ENCODE peak calls at places on chromosomes 1 and 21, in five cellular contexts. I, W, Y, G and E are unnamed samples. For H3K4me1, the result is how much of the 10 kb centered on the place peaks cover.

GRCh38 chr1:14944471-14944981 is 209.0 kb upstream of the TMEM51 start:
- DNase-seq in W (no peak), G (no peak), Y (no peak), I (no peak), E (no peak)

GRCh38 chr1:212074313-212074712 is 38.8 kb downstream of the DTL start:
- DNase-seq in I (peak), Y (no peak), W (no peak), G (no peak), E (no peak)

GRCh38 chr1:7515896-7516295 is 255.2 kb upstream of the VAMP3 start:
- DNase-seq in G (no peak), W (no peak), I (no peak), Y (no peak), E (no peak)

GRCh38 chr1:204591473-204592090 is 75.4 kb downstream of the MDM4 start:
- DNase-seq in G (no peak), W (no peak), Y (no peak), I (no peak), E (no peak)

GRCh38 chr1:247228133-247228532 is 27.7 kb upstream of the VN1R5 start:
- DNase-seq in W (no peak), G (no peak), Y (no peak), I (no peak), E (no peak)

GRCh38 chr1:207868252-207868768 is 42.6 kb downstream of the CD34 start:
- DNase-seq in I (peak), G (peak), Y (no peak), W (peak), E (peak)

GRCh38 chr1:224922404-224923164 is 6.9 kb upstream of the DNAH14 start:
- DNase-seq in Y (peak), I (no peak), W (no peak), G (peak), E (peak)

GRCh38 chr1:155300553-155301329 is 497 bp downstream of the PKLR start:
- DNase-seq in Y (no peak), W (no peak), G (no peak), I (no peak), E (no peak)

GRCh38 chr1:21534674-21535378 is 25.6 kb downstream of the ALPL start:
- DNase-seq in I (peak), Y (peak), G (peak), W (no peak), E (peak)

GRCh38 chr1:32266926-32267645 is 16.0 kb downstream of the LCK start:
- DNase-seq in G (no peak), W (no peak), Y (no peak), I (no peak), E (no peak)

GRCh38 chr21:40186036-40186435 is 318.8 kb downstream of the PCP4 start:
- DNase-seq in I (no peak), G (no peak), Y (no peak), W (no peak), E (peak)

GRCh38 chr1:40153073-40153770 is 8.0 kb upstream of the RLF start:
- DNase-seq in G (peak), W (no peak), I (no peak), Y (no peak), E (peak)

GRCh38 chr1:54362881-54363340 is 43.3 kb downstream of the SSBP3 start:
- DNase-seq in Y (no peak), G (no peak), I (no peak), W (no peak), E (no peak)

GRCh38 chr1:54359393-54360162 is 46.6 kb downstream of the SSBP3 start:
- DNase-seq in W (no peak), Y (no peak), G (no peak), I (no peak), E (no peak)

GRCh38 chr1:54360165-54361005 is 45.8 kb downstream of the SSBP3 start:
- DNase-seq in Y (no peak), I (no peak), W (no peak), G (no peak), E (no peak)

GRCh38 chr1:54363925-54364324 is 42.3 kb downstream of the SSBP3 start:
- DNase-seq in G (no peak), I (no peak), Y (no peak), W (no peak), E (no peak)

DNA sequence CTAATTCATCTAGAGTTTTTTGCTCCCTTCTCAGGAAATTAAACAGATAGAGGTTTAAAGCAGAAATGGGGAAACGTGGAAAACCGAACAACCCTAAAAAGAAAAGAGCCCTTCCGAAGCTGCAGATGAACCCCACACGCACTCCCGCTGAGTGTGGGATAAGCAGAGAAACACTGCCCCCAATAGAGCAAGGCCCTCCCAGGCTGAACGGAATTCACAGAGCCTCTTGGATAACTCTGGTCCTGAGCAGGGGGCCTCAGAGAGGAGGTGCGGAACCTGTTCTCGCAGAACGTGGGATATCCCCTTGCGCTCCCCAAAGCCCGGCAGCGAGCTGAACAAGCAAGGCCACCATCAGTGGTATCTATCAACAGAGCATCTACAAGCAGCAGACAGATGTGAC is 44.9 kb downstream of the SSBP3 start:
- DNase-seq in W (no peak), G (no peak), I (no peak), Y (no peak), E (no peak)
- H3K4me1 ChIP-seq in W (under half), G (under half), I (under half), Y (under half), E (under half)

DNA sequence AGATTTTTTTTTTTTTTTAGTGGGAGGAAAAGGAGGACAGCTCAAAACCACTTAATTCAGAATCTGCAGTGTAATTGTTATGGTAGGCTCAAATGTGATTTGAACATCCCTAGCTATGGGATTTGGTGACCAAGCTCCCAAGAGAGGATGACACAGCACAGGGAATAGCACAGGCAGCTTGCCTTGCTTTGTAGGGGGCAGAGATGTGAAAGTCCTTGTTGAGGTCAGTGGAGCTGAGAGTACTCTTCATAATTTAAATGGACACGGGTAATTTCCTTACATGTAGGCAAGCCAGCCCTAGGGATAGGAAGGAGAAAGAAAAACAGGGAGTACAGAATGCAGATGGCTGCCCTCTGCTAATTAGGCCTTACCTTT is 3.2 kb upstream of the UCK2 start:
- DNase-seq in I (no peak), W (no peak), G (no peak), Y (no peak), E (no peak)
- TF ChIP-seq CTCF in I (no peak), W (no peak), G (no peak), Y (no peak), E (no peak)

GRCh38 chr1:27538793-27539192 is 48.8 kb upstream of the WASF2 start:
- DNase-seq in W (no peak), Y (no peak), I (no peak), G (no peak), E (no peak)
- H3K4me1 ChIP-seq in W (under half), Y (under half), I (half or more), G (under half), E (under half)

GRCh38 chr1:189708674-189709073 is 769.0 kb downstream of the BRINP3 start:
- DNase-seq in Y (peak), W (no peak), I (no peak), G (peak), E (no peak)
- TF ChIP-seq CTCF in Y (peak), W (no peak), I (no peak), G (peak), E (no peak)

GRCh38 chr1:206535853-206536188 is 28.5 kb downstream of the RASSF5 start:
- DNase-seq in W (no peak), G (no peak), Y (no peak), I (no peak), E (peak)

GRCh38 chr1:206538901-206539655 is 31.7 kb downstream of the RASSF5 start:
- DNase-seq in G (no peak), I (no peak), Y (no peak), W (no peak), E (no peak)

GRCh38 chr1:206534552-206534951 is 27.2 kb downstream of the RASSF5 start:
- DNase-seq in Y (no peak), G (no peak), I (no peak), W (no peak), E (no peak)

GRCh38 chr1:206538086-206538781 is 30.9 kb downstream of the RASSF5 start:
- DNase-seq in I (no peak), W (no peak), G (no peak), Y (no peak), E (no peak)

DNA sequence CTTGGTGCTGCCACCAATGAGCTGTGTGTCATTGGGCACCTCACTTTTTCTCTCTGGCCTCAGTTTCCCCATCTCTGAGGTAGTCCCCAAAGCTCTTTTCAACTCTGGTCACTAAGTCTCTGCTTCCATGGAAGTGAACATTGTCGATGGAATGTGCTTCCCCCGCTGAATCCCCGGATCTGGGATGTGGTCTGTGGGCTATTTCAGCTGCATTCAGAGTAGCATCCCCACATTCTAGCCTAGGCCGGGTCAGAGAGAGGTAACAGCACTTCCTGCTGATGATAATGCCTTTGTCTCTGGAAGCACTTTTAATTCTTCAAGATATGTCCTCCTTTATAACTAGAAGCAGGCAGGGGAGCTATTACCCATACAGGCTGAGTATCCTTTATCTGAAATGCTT is 29.8 kb downstream of the RASSF5 start:
- DNase-seq in I (no peak), Y (no peak), W (no peak), G (no peak), E (no peak)
- H3K4me1 ChIP-seq in I (under half), Y (under half), W (under half), G (under half), E (half or more)

GRCh38 chr1:210264521-210265380 is 32.2 kb downstream of the SERTAD4 start:
- DNase-seq in G (peak), W (no peak), Y (no peak), I (no peak), E (no peak)
- TF ChIP-seq CTCF in G (peak), W (no peak), Y (peak), I (peak), E (no peak)